ENCODE peak calls at places on chromosomes 5 and 9, in eight cellular contexts. N is NT2/D1, J is colonic mucosa, Z is SJSA1, E is lower lobe of right lung, S is body of pancreas, H is psoas muscle, A is pancreas. G is an unnamed sample.

GRCh38 chr5:34600118-34600493 is 56.0 kb upstream of the RAI14 start:
- DNase-seq in N (no peak), J (no peak), Z (no peak), E (no peak), S (no peak), H (no peak), A (no peak), G (no peak)

GRCh38 chr5:146426853-146427618 is 20.1 kb upstream of the TCERG1 start:
- DNase-seq in N (no peak), J (no peak), Z (no peak), E (no peak), S (no peak), H (no peak), A (no peak), G (no peak)

GRCh38 chr5:1312993-1313833 is 18.3 kb upstream of the TERT start:
- DNase-seq in N (no peak), J (no peak), Z (no peak), E (peak; percentile 45), S (no peak), H (peak; percentile 30), A (no peak), G (no peak)

GRCh38 chr5:639253-639530 is 27.1 kb downstream of the CEP72 start:
- DNase-seq in N (no peak), J (peak; percentile 12), Z (peak; percentile 40), E (no peak), S (no peak), H (peak; percentile 33), A (no peak), G (no peak)

GRCh38 chr5:149559712-149560111 is 8.5 kb upstream of the CSNK1A1 start:
- DNase-seq in N (no peak), J (no peak), Z (no peak), E (no peak), S (no peak), H (no peak), A (no peak), G (no peak)

GRCh38 chr5:92927291-92927778 is 653.7 kb downstream of the NR2F1-AS1 start:
- DNase-seq in N (no peak), J (no peak), Z (no peak), E (peak; percentile 25), S (no peak), H (no peak), A (no peak), G (no peak)

GRCh38 chr9:114121445-114122151 is 22.5 kb upstream of the KIF12 start:
- DNase-seq in N (no peak), J (no peak), Z (no peak), E (no peak), S (no peak), H (no peak), A (no peak), G (no peak)

GRCh38 chr5:33474004-33474403 is 33.2 kb downstream of the TARS1 start:
- DNase-seq in N (no peak), J (no peak), Z (no peak), E (no peak), S (no peak), H (no peak), A (no peak), G (no peak)

GRCh38 chr5:119897537-119898370 is 268.4 kb downstream of the FAM170A start:
- DNase-seq in N (no peak), J (no peak), Z (no peak), E (no peak), S (no peak), H (no peak), A (no peak), G (no peak)

GRCh38 chr9:126517751-126518261 is 95.9 kb upstream of the LMX1B start:
- DNase-seq in N (no peak), J (no peak), Z (no peak), E (no peak), S (no peak), H (no peak), A (no peak), G (no peak)

GRCh38 chr9:79477955-79478751 is 93.6 kb upstream of the TLE4 start:
- DNase-seq in N (peak; percentile 25), J (no peak), Z (peak; percentile 51), E (no peak), S (peak; percentile 51), H (no peak), A (no peak), G (no peak)

GRCh38 chr5:30693326-30693725 is 500.2 kb upstream of the CDH6 start:
- DNase-seq in N (no peak), J (no peak), Z (no peak), E (no peak), S (no peak), H (no peak), A (no peak), G (no peak)

GRCh38 chr5:155727512-155728145 is 599.3 kb upstream of the SGCD start:
- DNase-seq in N (no peak), J (no peak), Z (no peak), E (peak; percentile 36), S (no peak), H (no peak), A (no peak), G (no peak)

GRCh38 chr5:168022761-168023160 is 268.7 kb upstream of the WWC1 start:
- DNase-seq in N (no peak), J (no peak), Z (no peak), E (no peak), S (no peak), H (no peak), A (no peak), G (no peak)

GRCh38 chr5:96259211-96259772 is 173.8 kb downstream of the PCSK1 start:
- DNase-seq in N (no peak), J (no peak), Z (no peak), E (no peak), S (no peak), H (no peak), A (no peak), G (no peak)

GRCh38 chr5:140004174-140004573 is 38.9 kb downstream of the NRG2 start:
- DNase-seq in N (no peak), J (no peak), Z (no peak), E (no peak), S (no peak), H (no peak), A (no peak), G (no peak)

GRCh38 chr5:139998837-139999236 is 44.3 kb downstream of the NRG2 start:
- DNase-seq in N (no peak), J (no peak), Z (no peak), E (no peak), S (no peak), H (no peak), A (no peak), G (no peak)

GRCh38 chr5:140003519-140003918 is 39.6 kb downstream of the NRG2 start:
- DNase-seq in N (no peak), J (no peak), Z (no peak), E (no peak), S (no peak), H (no peak), A (no peak), G (no peak)

GRCh38 chr5:139997276-139997675 is 45.8 kb downstream of the NRG2 start:
- DNase-seq in N (no peak), J (no peak), Z (no peak), E (no peak), S (no peak), H (no peak), A (no peak), G (no peak)

DNA sequence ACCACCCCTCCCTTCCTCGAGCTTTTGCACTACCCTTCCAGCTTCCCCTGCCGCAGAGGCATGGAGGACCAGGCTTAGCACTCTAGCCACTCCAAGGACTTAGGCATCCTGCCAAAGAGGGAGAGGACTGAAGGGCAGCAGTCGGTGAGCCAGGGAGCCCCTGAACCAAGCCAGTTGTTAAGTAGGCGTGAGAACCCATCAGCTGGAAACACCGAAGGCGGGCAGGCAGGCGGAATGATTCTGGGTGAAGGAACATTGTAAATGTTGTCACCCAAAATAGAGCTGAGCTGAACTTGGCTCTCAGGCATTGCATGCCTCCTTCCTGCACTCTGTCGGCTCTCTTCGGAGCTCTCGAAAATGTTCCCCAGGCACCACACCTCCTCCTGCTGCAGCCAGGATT is 42.8 kb downstream of the NRG2 start:
- DNase-seq in N (no peak), J (no peak), Z (no peak), E (peak; percentile 46), S (peak; percentile 91), H (peak; percentile 60), A (peak; percentile 63), G (no peak)
- H3K4me3 ChIP-seq in N (no peak overlapping the region), J (no peak overlapping the region), Z (no peak overlapping the region), E (no peak overlapping the region), S (no peak overlapping the region), H (peak overlapping the region; percentile 38), A (no peak overlapping the region), G (no peak overlapping the region)

DNA sequence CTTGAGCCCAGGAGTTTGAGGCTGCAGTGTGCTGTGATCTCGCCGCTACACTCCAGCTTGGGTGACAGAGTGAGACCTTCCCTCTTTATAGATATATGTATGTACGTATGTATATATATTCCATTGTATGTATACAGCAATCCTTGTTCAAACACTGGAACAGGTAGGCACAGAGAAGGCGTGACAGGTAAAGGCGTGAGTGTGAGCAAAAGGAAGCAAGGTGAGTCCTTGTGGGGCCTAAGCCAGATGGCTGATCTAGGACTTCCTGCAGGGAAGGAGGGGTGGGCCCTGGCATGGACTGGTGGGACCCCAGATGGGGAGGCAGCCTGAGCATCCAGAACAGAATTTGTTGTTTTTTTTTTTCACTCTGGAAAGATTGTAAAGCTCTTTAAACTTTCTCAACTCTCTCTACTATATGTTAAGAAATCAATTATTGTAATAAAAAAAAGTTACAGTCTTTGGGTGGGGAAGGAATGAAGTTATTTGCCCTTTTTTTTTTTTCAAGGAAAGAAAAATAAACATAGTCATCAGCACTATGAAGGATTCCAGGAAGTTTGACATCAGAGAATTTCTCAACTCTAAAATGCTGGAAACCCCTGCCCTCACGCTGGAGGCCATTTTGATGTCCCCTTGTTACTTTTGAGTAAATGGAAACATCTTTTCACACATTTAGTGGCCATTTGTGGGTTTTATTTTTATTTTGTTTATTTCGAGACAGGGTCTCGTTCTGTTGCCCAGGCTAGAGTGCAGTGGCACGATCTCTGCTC is 38.9 kb upstream of the STXBP1 start:
- DNase-seq in N (no peak), J (peak; percentile 68), Z (no peak), E (no peak), S (no peak), H (no peak), A (no peak), G (no peak)
- H3K4me1 ChIP-seq in N (peaks cover 12% of the 10 kb centered on the region), J (peaks cover 28% of the 10 kb centered on the region), Z (peaks cover 61% of the 10 kb centered on the region), E (peaks cover 68% of the 10 kb centered on the region), S (peaks cover 71% of the 10 kb centered on the region), H (peaks cover 8% of the 10 kb centered on the region), A (peaks cover 42% of the 10 kb centered on the region), G (peaks cover 5% of the 10 kb centered on the region)

DNA sequence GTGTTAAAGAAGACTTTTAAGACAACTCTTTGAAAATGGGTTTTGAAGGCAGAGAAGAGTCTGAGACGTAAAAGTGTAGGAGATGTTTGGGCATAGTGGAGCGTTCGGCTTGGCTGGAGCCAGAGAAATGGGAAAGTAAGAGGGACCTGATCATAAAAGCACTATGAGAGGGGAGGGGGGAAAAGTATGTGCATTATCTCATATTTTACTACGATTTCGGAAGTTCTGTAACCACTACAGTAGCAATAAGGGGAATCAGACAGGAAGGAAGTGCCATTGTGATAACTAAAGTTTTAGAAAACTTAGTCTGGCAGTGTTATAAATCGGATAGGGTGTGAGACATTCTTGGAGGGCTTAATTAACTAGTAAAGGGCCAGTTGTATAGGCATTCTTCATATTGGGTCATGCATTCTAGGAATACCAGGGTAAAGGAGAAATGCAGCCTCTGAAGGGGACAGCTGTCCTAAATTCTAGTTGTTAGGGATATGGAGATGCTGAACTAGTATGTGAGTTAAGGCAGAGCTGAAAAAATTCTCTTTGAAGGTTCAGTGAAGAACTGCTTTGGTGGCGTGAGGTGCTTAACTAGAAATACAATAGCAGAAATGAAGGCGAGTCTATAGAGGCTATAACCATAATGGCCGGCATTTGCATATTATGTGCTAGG is 83.8 kb upstream of the FREM1 start:
- DNase-seq in N (no peak), J (no peak), Z (no peak), E (no peak), S (no peak), H (no peak), A (no peak), G (no peak)
- H3K4me3 ChIP-seq in N (peak overlapping the region; percentile 82), J (peak overlapping the region; percentile 46), Z (peak overlapping the region; percentile 34), E (peak overlapping the region; percentile 65), S (no peak overlapping the region), H (peak overlapping the region; percentile 83), A (peak overlapping the region; percentile 66), G (no peak overlapping the region)

GRCh38 chr5:173891367-173891766 is 3.2 kb downstream of the CPEB4 start:
- DNase-seq in N (no peak), J (no peak), Z (no peak), E (no peak), S (no peak), H (no peak), A (no peak), G (no peak)
- H3K4me1 ChIP-seq in N (no peaks in the 10 kb centered on the region), J (no peaks in the 10 kb centered on the region), Z (peaks cover 41% of the 10 kb centered on the region), E (peaks cover 71% of the 10 kb centered on the region), S (peaks cover 30% of the 10 kb centered on the region), H (peaks cover 9% of the 10 kb centered on the region), A (peaks cover 26% of the 10 kb centered on the region), G (peaks cover 11% of the 10 kb centered on the region)

G was measured in HAP-1.